ENCODE peak calls at places on chromosome 21, in six cellular contexts. One of them, this sample, is unnamed.

GRCh38 chr21:26840912-26841311 is 4.3 kb downstream of the ADAMTS1 start:
- DNase-seq in mesendoderm: peak
- DNase-seq in tibial nerve: peak
- DNase-seq in cardiac muscle cell: peak
- DNase-seq in HFF-Myc: no peak
- DNase-seq in brain microvascular endothelial cell: peak
- DNase-seq in this sample: peak

GRCh38 chr21:14120091-14120734 is 90.5 kb downstream of the LIPI start:
- DNase-seq in mesendoderm: peak
- DNase-seq in tibial nerve: no peak
- DNase-seq in cardiac muscle cell: no peak
- DNase-seq in HFF-Myc: peak
- DNase-seq in brain microvascular endothelial cell: no peak
- DNase-seq in this sample: peak

GRCh38 chr21:21101911-21102310 is 103.7 kb downstream of the NCAM2 start:
- DNase-seq in mesendoderm: peak
- DNase-seq in tibial nerve: no peak
- DNase-seq in cardiac muscle cell: peak
- DNase-seq in HFF-Myc: no peak
- DNase-seq in brain microvascular endothelial cell: peak
- DNase-seq in this sample: peak

GRCh38 chr21:14942801-14943490 is 121.9 kb downstream of the NRIP1 start:
- DNase-seq in mesendoderm: no peak
- DNase-seq in tibial nerve: no peak
- DNase-seq in cardiac muscle cell: peak
- DNase-seq in HFF-Myc: no peak
- DNase-seq in brain microvascular endothelial cell: peak
- DNase-seq in this sample: no peak

GRCh38 chr21:46002841-46003574 is 21.4 kb downstream of the COL6A1 start:
- DNase-seq in mesendoderm: no peak
- DNase-seq in tibial nerve: peak
- DNase-seq in cardiac muscle cell: no peak
- DNase-seq in HFF-Myc: no peak
- DNase-seq in brain microvascular endothelial cell: no peak
- DNase-seq in this sample: no peak

GRCh38 chr21:35932232-35932911 is 128.0 kb downstream of the SETD4 start:
- DNase-seq in mesendoderm: no peak
- DNase-seq in tibial nerve: no peak
- DNase-seq in cardiac muscle cell: peak
- DNase-seq in HFF-Myc: peak
- DNase-seq in brain microvascular endothelial cell: peak
- DNase-seq in this sample: peak

GRCh38 chr21:15098908-15099307 is 34.1 kb upstream of the NRIP1 start:
- DNase-seq in mesendoderm: no peak
- DNase-seq in tibial nerve: no peak
- DNase-seq in cardiac muscle cell: no peak
- DNase-seq in HFF-Myc: no peak
- DNase-seq in brain microvascular endothelial cell: no peak
- DNase-seq in this sample: no peak

GRCh38 chr21:36553406-36553805 is 73.5 kb upstream of the CLDN14 start:
- DNase-seq in mesendoderm: no peak
- DNase-seq in tibial nerve: no peak
- DNase-seq in cardiac muscle cell: no peak
- DNase-seq in HFF-Myc: no peak
- DNase-seq in brain microvascular endothelial cell: no peak
- DNase-seq in this sample: no peak

GRCh38 chr21:23874271-23874670 is 1733.0 kb downstream of the MRPL39 start:
- DNase-seq in mesendoderm: no peak
- DNase-seq in tibial nerve: no peak
- DNase-seq in cardiac muscle cell: no peak
- DNase-seq in HFF-Myc: no peak
- DNase-seq in brain microvascular endothelial cell: no peak
- DNase-seq in this sample: no peak

GRCh38 chr21:42515708-42516502 is 2.3 kb downstream of the SLC37A1 start:
- DNase-seq in mesendoderm: no peak
- DNase-seq in tibial nerve: no peak
- DNase-seq in cardiac muscle cell: no peak
- DNase-seq in HFF-Myc: no peak
- DNase-seq in brain microvascular endothelial cell: no peak
- DNase-seq in this sample: no peak
- H3K4me3 ChIP-seq in mesendoderm: no peak
- H3K4me3 ChIP-seq in tibial nerve: no peak
- H3K4me3 ChIP-seq in cardiac muscle cell: no peak
- H3K4me3 ChIP-seq in HFF-Myc: no peak
- H3K4me3 ChIP-seq in brain microvascular endothelial cell: no peak
- H3K4me3 ChIP-seq in this sample: no peak

GRCh38 chr21:44766014-44766817 is 35.4 kb downstream of the UBE2G2 start:
- DNase-seq in mesendoderm: no peak
- DNase-seq in tibial nerve: no peak
- DNase-seq in cardiac muscle cell: no peak
- DNase-seq in HFF-Myc: no peak
- DNase-seq in brain microvascular endothelial cell: no peak
- DNase-seq in this sample: no peak

GRCh38 chr21:44764319-44765230 is 37.0 kb downstream of the UBE2G2 start:
- DNase-seq in mesendoderm: peak
- DNase-seq in tibial nerve: no peak
- DNase-seq in cardiac muscle cell: peak
- DNase-seq in HFF-Myc: no peak
- DNase-seq in brain microvascular endothelial cell: no peak
- DNase-seq in this sample: no peak

GRCh38 chr21:44765231-44766013 is 36.2 kb downstream of the UBE2G2 start:
- DNase-seq in mesendoderm: peak
- DNase-seq in tibial nerve: no peak
- DNase-seq in cardiac muscle cell: peak
- DNase-seq in HFF-Myc: no peak
- DNase-seq in brain microvascular endothelial cell: no peak
- DNase-seq in this sample: no peak

GRCh38 chr21:44767834-44768831 is 33.5 kb downstream of the UBE2G2 start:
- DNase-seq in mesendoderm: peak
- DNase-seq in tibial nerve: no peak
- DNase-seq in cardiac muscle cell: no peak
- DNase-seq in HFF-Myc: no peak
- DNase-seq in brain microvascular endothelial cell: no peak
- DNase-seq in this sample: no peak

GRCh38 chr21:44766818-44767354 is 34.7 kb downstream of the UBE2G2 start:
- DNase-seq in mesendoderm: no peak
- DNase-seq in tibial nerve: no peak
- DNase-seq in cardiac muscle cell: no peak
- DNase-seq in HFF-Myc: no peak
- DNase-seq in brain microvascular endothelial cell: no peak
- DNase-seq in this sample: no peak
- H3K4me3 ChIP-seq in mesendoderm: no peak
- H3K4me3 ChIP-seq in tibial nerve: no peak
- H3K4me3 ChIP-seq in cardiac muscle cell: no peak
- H3K4me3 ChIP-seq in HFF-Myc: no peak
- H3K4me3 ChIP-seq in brain microvascular endothelial cell: no peak
- H3K4me3 ChIP-seq in this sample: no peak

DNA sequence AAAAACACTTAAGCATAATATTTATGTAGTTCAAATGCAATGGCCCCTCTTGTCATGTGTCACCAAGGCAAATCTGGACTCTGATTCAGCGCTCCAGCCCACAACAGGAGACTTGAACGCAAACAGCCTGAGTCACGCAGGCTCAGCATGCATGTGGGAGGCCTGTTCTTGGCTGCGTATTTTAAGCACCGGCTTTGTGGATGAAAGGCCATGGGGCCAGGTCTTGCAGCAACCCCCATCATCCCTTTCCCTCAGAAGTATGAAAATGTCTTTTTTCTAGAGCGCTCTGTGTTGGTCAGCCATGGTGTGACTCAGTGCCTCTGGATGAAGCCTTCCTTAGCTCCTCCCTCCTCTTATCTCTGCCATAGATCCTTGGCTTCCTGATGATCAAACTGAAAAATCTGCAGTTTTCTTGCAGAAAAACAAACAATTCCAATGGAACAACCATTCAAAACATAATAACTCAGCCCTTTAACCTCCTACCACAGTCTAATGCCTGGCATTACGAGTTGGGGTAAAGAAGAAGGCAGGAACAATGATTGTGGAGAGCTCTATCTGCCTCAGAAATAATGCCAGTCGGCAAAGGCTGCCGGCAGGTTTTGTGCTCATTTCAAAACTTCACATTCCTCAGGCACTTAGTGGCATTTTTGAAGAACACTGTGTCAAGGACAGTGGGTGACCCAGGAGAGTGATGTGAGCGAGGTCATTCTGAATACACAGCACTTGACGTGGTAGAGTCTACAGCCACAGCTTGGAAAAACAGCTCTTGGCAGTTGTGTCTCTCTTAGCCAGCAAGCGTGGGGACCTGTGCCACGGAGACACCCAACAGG is 167.5 kb downstream of the CLIC6 start:
- DNase-seq in mesendoderm: no peak
- DNase-seq in tibial nerve: peak
- DNase-seq in cardiac muscle cell: peak
- DNase-seq in HFF-Myc: peak
- DNase-seq in brain microvascular endothelial cell: peak
- DNase-seq in this sample: peak
- H3K4me3 ChIP-seq in mesendoderm: no peak
- H3K4me3 ChIP-seq in tibial nerve: no peak
- H3K4me3 ChIP-seq in cardiac muscle cell: no peak
- H3K4me3 ChIP-seq in HFF-Myc: peak
- H3K4me3 ChIP-seq in brain microvascular endothelial cell: peak
- H3K4me3 ChIP-seq in this sample: no peak

DNA sequence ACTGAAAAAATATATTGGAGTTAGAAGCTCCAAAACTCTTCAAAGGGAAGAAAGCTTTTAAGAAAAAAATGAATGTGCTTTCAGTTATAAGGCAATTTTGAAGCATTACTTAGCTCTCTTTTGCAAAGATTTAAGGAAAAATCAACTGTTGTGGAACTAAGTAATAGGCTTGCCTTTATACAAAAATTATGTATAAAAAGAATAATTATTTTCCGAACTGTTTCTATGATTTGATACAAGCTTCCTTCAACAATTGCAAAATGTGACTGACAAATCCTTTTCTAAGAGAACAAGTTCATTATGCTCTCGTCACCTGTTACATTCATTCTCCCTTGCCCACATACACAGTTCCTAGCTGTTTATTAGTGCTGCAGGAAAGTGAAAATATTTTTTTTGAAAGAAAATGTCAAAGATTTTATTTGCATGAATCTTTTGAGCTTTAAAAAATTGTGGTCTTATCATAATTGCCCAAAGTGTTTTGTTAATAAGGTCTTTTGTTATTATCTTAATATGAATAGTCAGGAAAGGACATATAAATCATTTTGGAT is 466.2 kb downstream of the USP25 start:
- DNase-seq in mesendoderm: no peak
- DNase-seq in tibial nerve: no peak
- DNase-seq in cardiac muscle cell: peak
- DNase-seq in HFF-Myc: no peak
- DNase-seq in brain microvascular endothelial cell: no peak
- DNase-seq in this sample: no peak
- H3K4me3 ChIP-seq in mesendoderm: no peak
- H3K4me3 ChIP-seq in tibial nerve: peak
- H3K4me3 ChIP-seq in cardiac muscle cell: peak
- H3K4me3 ChIP-seq in HFF-Myc: peak
- H3K4me3 ChIP-seq in brain microvascular endothelial cell: peak
- H3K4me3 ChIP-seq in this sample: peak

DNA sequence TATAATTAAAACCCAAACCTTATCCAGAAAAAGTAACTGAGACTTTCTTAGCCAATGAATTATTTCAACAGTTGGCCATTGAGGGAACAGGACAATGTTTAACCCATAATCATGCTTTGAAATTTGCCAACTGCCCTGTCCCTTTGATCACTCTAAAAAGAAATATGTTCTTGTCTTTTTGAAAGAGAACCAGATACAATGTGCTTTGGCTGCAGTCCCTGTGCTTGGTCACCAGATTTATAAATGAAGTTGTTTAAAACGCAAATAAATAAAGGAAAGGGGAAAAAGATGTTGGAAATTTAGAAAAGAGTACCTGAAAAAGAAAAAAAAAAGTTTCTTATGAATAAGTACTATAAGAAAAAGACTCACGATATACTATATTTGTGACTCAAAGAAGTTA is 760.7 kb upstream of the CXADR start:
- DNase-seq in mesendoderm: no peak
- DNase-seq in tibial nerve: no peak
- DNase-seq in cardiac muscle cell: no peak
- DNase-seq in HFF-Myc: no peak
- DNase-seq in brain microvascular endothelial cell: no peak
- DNase-seq in this sample: no peak
- H3K4me3 ChIP-seq in mesendoderm: no peak
- H3K4me3 ChIP-seq in tibial nerve: no peak
- H3K4me3 ChIP-seq in cardiac muscle cell: no peak
- H3K4me3 ChIP-seq in HFF-Myc: no peak
- H3K4me3 ChIP-seq in brain microvascular endothelial cell: no peak
- H3K4me3 ChIP-seq in this sample: no peak

GRCh38 chr21:31909153-31909771 is 36.4 kb downstream of the HUNK start:
- DNase-seq in mesendoderm: peak
- DNase-seq in tibial nerve: no peak
- DNase-seq in cardiac muscle cell: peak
- DNase-seq in HFF-Myc: no peak
- DNase-seq in brain microvascular endothelial cell: no peak
- DNase-seq in this sample: no peak
- H3K4me3 ChIP-seq in mesendoderm: no peak
- H3K4me3 ChIP-seq in tibial nerve: no peak
- H3K4me3 ChIP-seq in cardiac muscle cell: no peak
- H3K4me3 ChIP-seq in HFF-Myc: no peak
- H3K4me3 ChIP-seq in brain microvascular endothelial cell: no peak
- H3K4me3 ChIP-seq in this sample: no peak

GRCh38 chr21:33101300-33102005 is 31.5 kb downstream of the OLIG1 start:
- DNase-seq in mesendoderm: no peak
- DNase-seq in tibial nerve: no peak
- DNase-seq in cardiac muscle cell: no peak
- DNase-seq in HFF-Myc: no peak
- DNase-seq in brain microvascular endothelial cell: no peak
- DNase-seq in this sample: no peak

GRCh38 chr21:33099131-33099530 is 29.2 kb downstream of the OLIG1 start:
- DNase-seq in mesendoderm: no peak
- DNase-seq in tibial nerve: no peak
- DNase-seq in cardiac muscle cell: no peak
- DNase-seq in HFF-Myc: no peak
- DNase-seq in brain microvascular endothelial cell: no peak
- DNase-seq in this sample: no peak

GRCh38 chr21:33109574-33110339 is 39.8 kb downstream of the OLIG1 start:
- DNase-seq in mesendoderm: peak
- DNase-seq in tibial nerve: no peak
- DNase-seq in cardiac muscle cell: no peak
- DNase-seq in HFF-Myc: no peak
- DNase-seq in brain microvascular endothelial cell: no peak
- DNase-seq in this sample: peak

GRCh38 chr21:33110340-33110715 is 40.4 kb downstream of the OLIG1 start:
- DNase-seq in mesendoderm: no peak
- DNase-seq in tibial nerve: no peak
- DNase-seq in cardiac muscle cell: no peak
- DNase-seq in HFF-Myc: no peak
- DNase-seq in brain microvascular endothelial cell: no peak
- DNase-seq in this sample: no peak

GRCh38 chr21:33105088-33105487 is 35.1 kb downstream of the OLIG1 start:
- DNase-seq in mesendoderm: no peak
- DNase-seq in tibial nerve: no peak
- DNase-seq in cardiac muscle cell: no peak
- DNase-seq in HFF-Myc: no peak
- DNase-seq in brain microvascular endothelial cell: no peak
- DNase-seq in this sample: no peak
- H3K4me3 ChIP-seq in mesendoderm: no peak
- H3K4me3 ChIP-seq in tibial nerve: no peak
- H3K4me3 ChIP-seq in cardiac muscle cell: no peak
- H3K4me3 ChIP-seq in HFF-Myc: no peak
- H3K4me3 ChIP-seq in brain microvascular endothelial cell: no peak
- H3K4me3 ChIP-seq in this sample: no peak

DNA sequence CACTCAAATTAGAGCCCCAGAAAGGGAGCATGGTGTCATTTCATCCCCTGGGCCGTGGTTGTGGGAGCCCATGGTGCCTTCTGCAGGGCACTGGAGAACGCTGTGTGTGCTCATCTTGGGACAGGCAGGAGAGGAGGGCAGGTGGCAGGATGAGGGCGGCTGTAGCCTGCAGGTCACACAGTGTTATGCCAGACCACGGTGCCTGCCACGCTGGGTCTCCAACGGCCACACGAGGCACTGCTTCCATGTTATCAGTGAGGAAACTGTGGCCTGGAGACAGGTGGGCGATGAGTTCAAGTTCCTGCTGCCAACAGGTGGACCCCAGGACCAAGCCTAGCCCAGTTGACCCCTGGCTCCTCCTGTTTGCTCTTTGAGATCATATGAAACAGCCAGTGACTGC is 21.0 kb downstream of the ABCG1 start:
- DNase-seq in mesendoderm: no peak
- DNase-seq in tibial nerve: no peak
- DNase-seq in cardiac muscle cell: no peak
- DNase-seq in HFF-Myc: no peak
- DNase-seq in brain microvascular endothelial cell: no peak
- DNase-seq in this sample: no peak
- H3K4me3 ChIP-seq in mesendoderm: no peak
- H3K4me3 ChIP-seq in tibial nerve: no peak
- H3K4me3 ChIP-seq in cardiac muscle cell: no peak
- H3K4me3 ChIP-seq in HFF-Myc: no peak
- H3K4me3 ChIP-seq in brain microvascular endothelial cell: no peak
- H3K4me3 ChIP-seq in this sample: no peak